ENCODE peak calls at places on chromosomes 2 and 18, in eight cellular contexts. W is endothelial cell of umbilical vein, M is NT2/D1, C is GM23338, Q is right cardiac atrium, U is cardiac muscle cell, Y is transverse colon, S is tibial artery. T is an unnamed sample. For H3K4me1, the result is how much of the 10 kb centered on the place peaks cover.

GRCh38 chr2:56741601-56742102 is 557.9 kb downstream of the CCDC85A start:
- DNase-seq in Q (peak), U (peak), C (no peak), M (peak), S (peak), W (peak), Y (no peak), T (peak)

GRCh38 chr2:106130251-106130998 is 63.7 kb downstream of the UXS1 start:
- DNase-seq in Q (no peak), Y (no peak), M (no peak), S (no peak), C (peak), W (no peak), U (no peak), T (no peak)

GRCh38 chr2:42141687-42142475 is 27.3 kb upstream of the EML4 start:
- DNase-seq in Q (peak), S (peak), W (peak), Y (peak), M (no peak), C (peak), U (peak), T (peak)

GRCh38 chr2:2933421-2933820 is 444.2 kb downstream of the EIPR1 start:
- DNase-seq in S (no peak), Q (no peak), W (no peak), M (no peak), Y (no peak), C (no peak), U (no peak), T (no peak)

GRCh38 chr18:57052759-57053158 is 94.1 kb upstream of the BOD1L2 start:
- DNase-seq in S (no peak), U (no peak), C (no peak), W (no peak), M (no peak), Q (no peak), Y (peak), T (no peak)

GRCh38 chr2:66509326-66509811 is 74.4 kb downstream of the MEIS1 start:
- DNase-seq in C (peak), S (no peak), M (peak), U (no peak), Y (no peak), Q (no peak), W (peak), T (peak)

GRCh38 chr2:110746586-110747521 is 14.5 kb downstream of the ACOXL start:
- DNase-seq in W (no peak), U (peak), C (no peak), S (no peak), Q (no peak), Y (no peak), M (no peak), T (no peak)

GRCh38 chr18:43486462-43486861 is 209.2 kb upstream of the SYT4 start:
- DNase-seq in S (no peak), Y (no peak), M (peak), C (peak), Q (no peak), U (peak), W (no peak), T (no peak)

GRCh38 chr2:181780159-181781081 is 100.1 kb upstream of the NEUROD1 start:
- DNase-seq in Q (no peak), W (peak), C (no peak), U (no peak), M (no peak), S (no peak), Y (peak), T (peak)

GRCh38 chr18:21851327-21851961 is 110.9 kb downstream of the MIB1 start:
- DNase-seq in Q (no peak), S (no peak), C (peak), Y (no peak), U (no peak), W (peak), M (no peak), T (peak)

GRCh38 chr18:44474596-44474995 is 206.1 kb upstream of the SETBP1 start:
- DNase-seq in W (no peak), M (no peak), C (no peak), Q (no peak), Y (no peak), U (no peak), S (no peak), T (peak)

GRCh38 chr2:160491922-160492371 is 1.7 kb downstream of the RBMS1 start:
- DNase-seq in U (no peak), Q (no peak), W (peak), M (no peak), S (no peak), Y (no peak), C (peak), T (peak)

GRCh38 chr2:38182518-38183013 is 106.6 kb upstream of the CYP1B1 start:
- DNase-seq in S (no peak), Q (no peak), M (no peak), C (no peak), Y (no peak), W (no peak), U (no peak), T (no peak)

GRCh38 chr18:11154369-11154982 is 5.1 kb upstream of the PIEZO2 start:
- DNase-seq in Y (no peak), C (peak), U (peak), W (peak), Q (no peak), M (no peak), S (no peak), T (peak)

GRCh38 chr2:26612522-26613240 is 28.5 kb downstream of the CIB4 start:
- DNase-seq in M (no peak), U (no peak), C (no peak), Q (peak), S (peak), Y (peak), W (no peak), T (no peak)

GRCh38 chr18:3923750-3924149 is 473.8 kb downstream of the TGIF1 start:
- DNase-seq in S (no peak), C (no peak), Q (no peak), Y (no peak), W (no peak), U (no peak), M (no peak), T (peak)

GRCh38 chr18:35172451-35173035 is 68.3 kb upstream of the ZNF397 start:
- DNase-seq in U (no peak), Y (no peak), C (no peak), S (no peak), M (no peak), Q (no peak), W (no peak), T (no peak)

GRCh38 chr2:172931923-172932520 is 143.6 kb upstream of the MAP3K20 start:
- DNase-seq in C (peak), W (peak), M (peak), Q (peak), U (peak), S (peak), Y (peak), T (peak)

GRCh38 chr2:172389685-172390339 is 37.6 kb upstream of the ITGA6 start:
- DNase-seq in W (no peak), U (no peak), C (no peak), Q (no peak), S (no peak), Y (no peak), M (no peak), T (no peak)

GRCh38 chr18:35264409-35264808 is 23.6 kb downstream of the ZNF397 start:
- DNase-seq in S (no peak), W (no peak), M (no peak), Y (no peak), C (no peak), U (no peak), Q (no peak), T (no peak)

GRCh38 chr18:29078272-29078671 is 901.3 kb upstream of the CDH2 start:
- DNase-seq in U (peak), C (no peak), M (no peak), S (no peak), Y (no peak), Q (peak), W (no peak), T (no peak)

GRCh38 chr18:10197097-10197496 is 257.3 kb upstream of the APCDD1 start:
- DNase-seq in Q (peak), C (no peak), U (no peak), Y (no peak), S (no peak), W (no peak), M (no peak), T (peak)

GRCh38 chr2:7377861-7378569 is 460.8 kb downstream of the RNF144A start:
- DNase-seq in Y (no peak), S (no peak), Q (peak), U (peak), M (peak), W (no peak), C (peak), T (no peak)

GRCh38 chr18:45324489-45325111 is 290.7 kb upstream of the SLC14A2 start:
- DNase-seq in W (no peak), Q (peak), Y (peak), C (peak), M (peak), U (no peak), S (peak), T (peak)

GRCh38 chr2:172943992-172944793 is 131.5 kb upstream of the MAP3K20 start:
- DNase-seq in M (no peak), U (no peak), C (no peak), W (no peak), Q (no peak), Y (no peak), S (no peak), T (no peak)

GRCh38 chr2:240812301-240812680 is 7.7 kb downstream of the KIF1A start:
- DNase-seq in Y (peak), W (no peak), C (no peak), M (no peak), Q (no peak), S (no peak), U (no peak), T (no peak)

GRCh38 chr18:32378705-32379104 is 92.0 kb downstream of the GAREM1 start:
- DNase-seq in C (no peak), U (no peak), Q (no peak), Y (no peak), W (peak), S (no peak), M (no peak), T (peak)

GRCh38 chr18:67265464-67266245 is 250.9 kb downstream of the DSEL start:
- DNase-seq in U (no peak), C (no peak), S (no peak), W (peak), Q (no peak), Y (no peak), M (no peak), T (peak)

GRCh38 chr18:7272268-7273049 is 41.6 kb downstream of the LRRC30 start:
- DNase-seq in U (peak), C (peak), Q (peak), S (peak), W (peak), Y (peak), M (peak), T (peak)

GRCh38 chr18:76567835-76568445 is 72.9 kb upstream of the ZNF516 start:
- DNase-seq in M (no peak), C (no peak), U (no peak), Q (no peak), Y (no peak), S (no peak), W (no peak), T (no peak)

GRCh38 chr18:8800445-8800844 is 95.1 kb downstream of the MTCL1 start:
- DNase-seq in Y (no peak), W (peak), S (no peak), U (peak), Q (no peak), M (peak), C (peak), T (peak)

GRCh38 chr2:132438650-132439030 is 22.0 kb downstream of the GPR39 start:
- DNase-seq in C (no peak), S (no peak), M (no peak), Y (no peak), U (no peak), Q (no peak), W (peak), T (peak)

GRCh38 chr2:54983345-54984235 is 66.7 kb downstream of the RTN4 start:
- DNase-seq in C (no peak), M (no peak), W (peak), U (no peak), Q (no peak), S (no peak), Y (no peak), T (peak)

GRCh38 chr18:61964616-61965015 is 71.8 kb upstream of the RNF152 start:
- DNase-seq in W (no peak), M (no peak), S (no peak), C (no peak), U (no peak), Q (no peak), Y (no peak), T (no peak)

GRCh38 chr18:63869374-63869773 is 18.1 kb upstream of the SERPINB2 start:
- DNase-seq in Q (no peak), U (no peak), M (no peak), C (no peak), Y (no peak), S (no peak), W (no peak), T (no peak)

DNA sequence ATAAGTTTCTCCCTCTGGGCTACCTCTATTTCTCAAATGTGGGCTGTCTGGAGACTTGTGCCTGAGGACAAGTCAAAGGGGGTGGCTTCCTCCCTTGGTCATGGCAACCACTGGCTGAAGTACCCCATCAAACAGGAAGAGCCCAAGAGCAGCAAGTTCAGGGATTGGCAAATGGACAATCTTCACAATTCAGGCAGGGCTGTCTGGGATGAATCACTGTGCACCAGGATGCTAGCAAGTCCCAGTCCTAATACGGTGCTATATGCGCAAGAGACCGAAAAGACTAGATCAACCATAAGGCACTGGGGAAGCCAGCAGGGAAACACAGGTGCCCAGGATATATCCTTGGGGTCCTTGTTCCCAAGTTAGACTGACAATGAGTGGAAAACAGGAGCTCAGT is 75.5 kb downstream of the ANTXR1 start:
- DNase-seq in S (no peak), W (no peak), Q (no peak), U (no peak), M (no peak), Y (no peak), C (no peak), T (no peak)
- H3K4me1 ChIP-seq in S (under half), W (under half), Q (under half), U (under half), M (under half), Y (under half), C (under half), T (under half)

GRCh38 chr2:207142461-207142860 is 23.3 kb downstream of the KLF7 start:
- DNase-seq in Q (no peak), C (no peak), Y (no peak), S (no peak), W (no peak), U (peak), M (no peak), T (no peak)

GRCh38 chr2:207141381-207141780 is 24.4 kb downstream of the KLF7 start:
- DNase-seq in Q (no peak), M (no peak), Y (no peak), S (no peak), W (no peak), C (no peak), U (no peak), T (no peak)

GRCh38 chr2:207143474-207144190 is 22.1 kb downstream of the KLF7 start:
- DNase-seq in S (peak), C (peak), Q (peak), Y (peak), M (no peak), W (peak), U (peak), T (peak)

GRCh38 chr2:207144191-207144795 is 21.5 kb downstream of the KLF7 start:
- DNase-seq in U (no peak), W (no peak), Y (no peak), C (no peak), Q (no peak), M (no peak), S (no peak), T (no peak)

DNA sequence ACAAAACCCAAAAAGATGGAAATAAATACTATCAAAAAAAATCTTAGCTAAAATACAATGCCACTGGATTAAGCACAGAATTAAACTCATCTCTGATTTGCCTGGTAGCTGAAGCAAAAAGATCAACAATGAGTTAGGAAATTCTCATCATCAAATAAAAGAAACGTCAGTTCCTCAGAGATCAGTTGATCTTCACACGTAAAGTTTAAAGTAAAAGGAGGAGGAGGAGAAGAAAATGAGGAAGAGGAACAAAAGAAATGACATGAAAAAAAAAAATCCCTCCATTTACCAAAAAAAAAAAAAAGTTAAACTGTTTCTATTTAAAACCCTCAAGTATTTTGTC is 22.6 kb downstream of the KLF7 start:
- DNase-seq in Y (no peak), M (no peak), W (no peak), U (no peak), S (no peak), C (no peak), Q (no peak), T (no peak)
- H3K4me3 ChIP-seq in Y (no peak), M (no peak), W (peak), U (no peak), S (peak), C (no peak), Q (peak), T (peak)

GRCh38 chr2:71336802-71337201 is 5.2 kb downstream of the ZNF638 start:
- DNase-seq in S (no peak), Y (no peak), U (no peak), C (no peak), W (peak), Q (no peak), M (no peak), T (peak)

GRCh38 chr2:71340176-71340575 is 8.6 kb downstream of the ZNF638 start:
- DNase-seq in Q (no peak), W (peak), Y (no peak), M (no peak), S (no peak), U (no peak), C (no peak), T (no peak)

GRCh38 chr2:71336384-71336783 is 4.8 kb downstream of the ZNF638 start:
- DNase-seq in M (no peak), Q (no peak), U (no peak), C (no peak), Y (no peak), W (no peak), S (no peak), T (no peak)

GRCh38 chr2:71339685-71340084 is 8.1 kb downstream of the ZNF638 start:
- DNase-seq in C (no peak), Y (no peak), S (no peak), W (no peak), U (no peak), M (no peak), Q (no peak), T (no peak)

GRCh38 chr2:71337776-71338175 is 6.2 kb downstream of the ZNF638 start:
- DNase-seq in Y (no peak), U (no peak), W (no peak), S (no peak), Q (no peak), C (no peak), M (no peak), T (no peak)
- H3K4me1 ChIP-seq in Y (under half), U (under half), W (under half), S (under half), Q (under half), C (under half), M (under half), T (half or more)

DNA sequence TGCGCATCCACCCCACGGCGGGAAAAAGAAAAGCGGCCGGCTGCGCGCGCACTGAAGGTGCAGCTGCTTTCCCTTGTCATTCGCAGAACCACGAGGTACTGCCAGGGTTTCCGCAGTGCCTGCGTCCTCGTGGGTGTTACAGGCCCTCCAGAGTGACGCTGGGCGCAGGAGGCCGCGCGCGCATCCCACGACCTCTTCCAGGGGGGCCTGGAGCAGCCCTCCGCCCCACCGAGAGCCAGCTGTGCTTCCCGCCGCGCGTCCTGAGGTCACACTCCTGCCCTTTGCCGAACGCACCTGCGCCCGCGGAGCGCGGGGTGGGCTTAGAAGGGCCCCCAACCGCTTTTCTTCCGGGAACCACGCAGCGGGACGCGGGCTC is 378 bp upstream of the IAH1 start:
- DNase-seq in C (no peak), S (peak), U (peak), Y (peak), M (no peak), W (peak), Q (peak), T (no peak)
- H3K4me3 ChIP-seq in C (peak), S (peak), U (peak), Y (peak), M (peak), W (peak), Q (peak), T (peak)

DNA sequence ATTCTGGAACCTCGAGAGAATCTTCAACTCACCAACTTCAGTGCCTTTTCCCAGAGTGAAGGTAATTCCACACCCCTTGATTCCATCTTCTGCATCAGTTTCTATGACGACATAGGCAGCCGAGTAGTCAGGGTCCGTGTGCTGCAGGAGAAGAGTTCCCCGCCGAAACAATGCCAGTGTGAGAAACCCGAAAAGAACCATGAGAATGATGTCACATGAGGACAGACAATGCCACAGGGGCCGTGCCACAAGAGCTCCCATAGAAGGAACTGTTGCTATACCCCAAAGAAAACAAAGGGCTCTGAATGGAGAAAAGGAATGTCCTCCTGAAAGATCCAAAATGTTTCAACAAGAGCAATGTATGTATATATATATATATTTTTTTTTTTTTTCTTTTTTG is 6.0 kb downstream of the ENOSF1 start:
- DNase-seq in Y (no peak), M (no peak), S (no peak), W (no peak), Q (no peak), C (no peak), U (no peak), T (no peak)
- H3K4me1 ChIP-seq in Y (under half), M (under half), S (under half), W (under half), Q (under half), C (under half), U (under half), T (under half)

DNA sequence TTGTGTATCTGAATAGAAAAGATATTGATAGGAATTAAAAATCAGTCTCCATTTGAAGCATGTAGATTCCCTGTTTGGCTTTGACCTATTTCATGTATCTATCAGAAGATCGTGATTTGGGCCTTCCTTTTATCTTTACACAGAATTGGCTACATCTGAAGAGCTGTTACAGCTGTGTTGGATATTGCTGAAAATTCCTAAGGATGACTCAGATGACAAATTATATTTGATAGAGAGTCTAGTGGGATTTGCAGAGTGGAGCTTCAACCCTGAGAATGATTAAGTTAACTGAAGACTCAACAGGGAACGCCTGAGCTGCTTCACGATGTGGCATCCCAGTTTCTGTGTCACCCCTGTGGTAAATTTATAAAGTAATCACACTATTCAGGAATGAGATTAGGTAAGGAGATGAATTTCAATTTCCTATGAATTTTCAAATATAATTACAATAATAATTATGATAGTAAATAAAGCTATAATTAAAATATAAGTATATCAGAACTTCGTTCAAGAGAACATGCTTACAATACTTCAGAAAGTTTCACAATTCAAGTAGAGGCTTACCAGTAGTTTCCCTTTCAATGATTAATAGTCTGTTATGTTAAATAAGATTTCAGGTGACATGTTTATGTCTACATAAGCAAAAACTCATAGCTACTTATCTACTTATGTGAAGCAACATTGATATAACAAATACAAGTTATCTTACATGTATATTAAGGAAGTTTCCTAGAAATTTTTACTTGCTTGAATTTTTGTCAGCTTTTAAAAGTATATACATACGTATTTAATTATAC is 4.7 kb upstream of the COL3A1 start:
- DNase-seq in C (no peak), Y (no peak), U (no peak), Q (no peak), M (no peak), W (no peak), S (no peak), T (peak)
- H3K4me3 ChIP-seq in C (no peak), Y (no peak), U (no peak), Q (no peak), M (no peak), W (no peak), S (no peak), T (peak)

GRCh38 chr2:226777611-226778010 is 22.0 kb downstream of the IRS1 start:
- DNase-seq in W (no peak), M (no peak), S (no peak), C (peak), Y (no peak), Q (no peak), U (no peak), T (no peak)
- H3K4me1 ChIP-seq in W (under half), M (under half), S (under half), C (under half), Y (under half), Q (under half), U (under half), T (under half)

T was measured in adipocyte.